ENCODE peak calls at places on chromosomes 1 and 21, in five cellular contexts. One of them, this sample, is unnamed.

GRCh38 chr1:81044708-81045107 is 756.0 kb upstream of the ADGRL2 start:
- DNase-seq in heart right ventricle: peak
- DNase-seq in spleen: no peak
- DNase-seq in adrenal gland: no peak
- DNase-seq in SJSA1: no peak
- DNase-seq in this sample: no peak

GRCh38 chr21:36803801-36804452 is 105.0 kb downstream of the SIM2 start:
- DNase-seq in heart right ventricle: no peak
- DNase-seq in spleen: no peak
- DNase-seq in adrenal gland: no peak
- DNase-seq in SJSA1: no peak
- DNase-seq in this sample: no peak

GRCh38 chr1:93694039-93694438 is 12.4 kb upstream of the BCAR3 start:
- DNase-seq in heart right ventricle: no peak
- DNase-seq in spleen: no peak
- DNase-seq in adrenal gland: no peak
- DNase-seq in SJSA1: peak
- DNase-seq in this sample: no peak

GRCh38 chr21:15034126-15034848 is 30.5 kb downstream of the NRIP1 start:
- DNase-seq in heart right ventricle: no peak
- DNase-seq in spleen: no peak
- DNase-seq in adrenal gland: no peak
- DNase-seq in SJSA1: peak
- DNase-seq in this sample: no peak

GRCh38 chr1:43147625-43148319 is 24.3 kb downstream of the EBNA1BP2 start:
- DNase-seq in heart right ventricle: peak
- DNase-seq in spleen: no peak
- DNase-seq in adrenal gland: peak
- DNase-seq in SJSA1: peak
- DNase-seq in this sample: peak

GRCh38 chr1:4170953-4171352 is 270.9 kb upstream of the C1orf174 start:
- DNase-seq in heart right ventricle: no peak
- DNase-seq in spleen: peak
- DNase-seq in adrenal gland: no peak
- DNase-seq in SJSA1: no peak
- DNase-seq in this sample: no peak

GRCh38 chr21:45278156-45278911 is 9.4 kb downstream of the POFUT2 start:
- DNase-seq in heart right ventricle: no peak
- DNase-seq in spleen: peak
- DNase-seq in adrenal gland: no peak
- DNase-seq in SJSA1: no peak
- DNase-seq in this sample: no peak

GRCh38 chr1:89808429-89809117 is 12.3 kb upstream of the LRRC8D start:
- DNase-seq in heart right ventricle: no peak
- DNase-seq in spleen: no peak
- DNase-seq in adrenal gland: no peak
- DNase-seq in SJSA1: peak
- DNase-seq in this sample: no peak

GRCh38 chr1:38700077-38700470 is 159.5 kb downstream of the RRAGC start:
- DNase-seq in heart right ventricle: no peak
- DNase-seq in spleen: no peak
- DNase-seq in adrenal gland: no peak
- DNase-seq in SJSA1: no peak
- DNase-seq in this sample: no peak

GRCh38 chr1:246727594-246727993 is 3.4 kb downstream of the SCCPDH start:
- DNase-seq in heart right ventricle: no peak
- DNase-seq in spleen: no peak
- DNase-seq in adrenal gland: no peak
- DNase-seq in SJSA1: no peak
- DNase-seq in this sample: no peak

GRCh38 chr1:44803312-44804095 is 3.3 kb downstream of the PLK3 start:
- DNase-seq in heart right ventricle: no peak
- DNase-seq in spleen: peak
- DNase-seq in adrenal gland: peak
- DNase-seq in SJSA1: no peak
- DNase-seq in this sample: no peak

GRCh38 chr1:11358991-11359390 is 86.0 kb downstream of the UBIAD1 start:
- DNase-seq in heart right ventricle: no peak
- DNase-seq in spleen: no peak
- DNase-seq in adrenal gland: no peak
- DNase-seq in SJSA1: no peak
- DNase-seq in this sample: no peak

DNA sequence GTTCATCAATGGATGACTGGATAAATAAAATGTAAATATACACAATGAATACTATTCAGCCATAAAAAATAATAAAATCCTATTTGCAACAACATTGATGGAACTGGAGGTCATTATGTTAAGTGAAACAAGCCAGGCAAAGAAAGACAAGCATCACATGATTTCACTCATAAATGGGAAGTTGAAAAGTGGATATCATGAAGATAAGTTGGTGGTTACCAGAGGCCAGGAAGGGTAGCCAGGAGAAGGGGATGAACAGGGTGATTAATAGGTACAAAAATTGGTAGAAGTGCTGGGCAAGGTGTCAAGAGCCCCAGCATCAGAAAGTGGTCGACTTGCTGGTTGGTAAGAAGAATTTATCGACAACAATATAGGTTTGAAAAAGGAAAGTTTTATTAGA is 1.3 kb upstream of the PARK7 start:
- DNase-seq in heart right ventricle: no peak
- DNase-seq in spleen: no peak
- DNase-seq in adrenal gland: no peak
- DNase-seq in SJSA1: no peak
- DNase-seq in this sample: no peak
- H3K27ac ChIP-seq in heart right ventricle: peak
- H3K27ac ChIP-seq in spleen: no peak
- H3K27ac ChIP-seq in adrenal gland: peak
- H3K27ac ChIP-seq in SJSA1: no peak
- H3K27ac ChIP-seq in this sample: no peak

GRCh38 chr1:25482211-25482610 is 51.5 kb downstream of the MACO1 start:
- DNase-seq in heart right ventricle: no peak
- DNase-seq in spleen: no peak
- DNase-seq in adrenal gland: no peak
- DNase-seq in SJSA1: no peak
- DNase-seq in this sample: no peak

GRCh38 chr1:25484533-25484932 is 53.8 kb downstream of the MACO1 start:
- DNase-seq in heart right ventricle: no peak
- DNase-seq in spleen: no peak
- DNase-seq in adrenal gland: no peak
- DNase-seq in SJSA1: no peak
- DNase-seq in this sample: no peak

GRCh38 chr1:25484096-25484495 is 53.4 kb downstream of the MACO1 start:
- DNase-seq in heart right ventricle: peak
- DNase-seq in spleen: no peak
- DNase-seq in adrenal gland: peak
- DNase-seq in SJSA1: no peak
- DNase-seq in this sample: peak

GRCh38 chr1:25478633-25479032 is 47.9 kb downstream of the MACO1 start:
- DNase-seq in heart right ventricle: no peak
- DNase-seq in spleen: no peak
- DNase-seq in adrenal gland: no peak
- DNase-seq in SJSA1: no peak
- DNase-seq in this sample: no peak

DNA sequence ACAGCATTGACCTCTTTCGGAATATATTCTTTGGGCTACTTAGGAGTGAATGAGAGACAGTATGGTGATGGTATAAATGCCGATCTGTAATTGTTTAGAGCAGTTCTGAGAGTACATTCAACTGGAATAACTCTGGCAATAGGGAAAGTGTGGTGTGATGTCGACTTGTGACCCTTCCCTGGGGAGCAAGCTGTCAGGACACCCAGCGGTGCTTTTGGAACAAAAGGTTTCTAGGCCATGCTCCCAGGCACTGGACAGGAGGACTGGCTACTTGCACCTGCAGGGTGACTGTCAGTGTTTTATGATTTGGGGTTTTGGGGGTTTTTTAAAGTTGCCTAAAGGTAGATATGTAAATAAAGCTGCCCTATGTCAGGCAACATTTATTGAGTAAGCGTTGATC is 50.9 kb downstream of the MACO1 start:
- DNase-seq in heart right ventricle: no peak
- DNase-seq in spleen: no peak
- DNase-seq in adrenal gland: no peak
- DNase-seq in SJSA1: no peak
- DNase-seq in this sample: no peak
- H3K27ac ChIP-seq in heart right ventricle: peak
- H3K27ac ChIP-seq in spleen: no peak
- H3K27ac ChIP-seq in adrenal gland: peak
- H3K27ac ChIP-seq in SJSA1: no peak
- H3K27ac ChIP-seq in this sample: no peak

GRCh38 chr1:164753521-164754077 is 194.6 kb downstream of the PBX1 start:
- DNase-seq in heart right ventricle: no peak
- DNase-seq in spleen: no peak
- DNase-seq in adrenal gland: no peak
- DNase-seq in SJSA1: no peak
- DNase-seq in this sample: no peak

GRCh38 chr1:164756741-164757140 is 197.8 kb downstream of the PBX1 start:
- DNase-seq in heart right ventricle: no peak
- DNase-seq in spleen: no peak
- DNase-seq in adrenal gland: no peak
- DNase-seq in SJSA1: no peak
- DNase-seq in this sample: no peak

GRCh38 chr1:164757627-164758026 is 198.6 kb downstream of the PBX1 start:
- DNase-seq in heart right ventricle: no peak
- DNase-seq in spleen: no peak
- DNase-seq in adrenal gland: no peak
- DNase-seq in SJSA1: no peak
- DNase-seq in this sample: no peak

GRCh38 chr1:164754088-164754600 is 195.2 kb downstream of the PBX1 start:
- DNase-seq in heart right ventricle: peak
- DNase-seq in spleen: no peak
- DNase-seq in adrenal gland: no peak
- DNase-seq in SJSA1: no peak
- DNase-seq in this sample: no peak

GRCh38 chr1:164755674-164756073 is 196.7 kb downstream of the PBX1 start:
- DNase-seq in heart right ventricle: no peak
- DNase-seq in spleen: no peak
- DNase-seq in adrenal gland: no peak
- DNase-seq in SJSA1: no peak
- DNase-seq in this sample: no peak
- H3K27ac ChIP-seq in heart right ventricle: peak
- H3K27ac ChIP-seq in spleen: no peak
- H3K27ac ChIP-seq in adrenal gland: peak
- H3K27ac ChIP-seq in SJSA1: no peak
- H3K27ac ChIP-seq in this sample: no peak

GRCh38 chr1:207882692-207883091 is 28.2 kb downstream of the CD34 start:
- DNase-seq in heart right ventricle: no peak
- DNase-seq in spleen: no peak
- DNase-seq in adrenal gland: no peak
- DNase-seq in SJSA1: no peak
- DNase-seq in this sample: no peak

GRCh38 chr1:207883104-207883651 is 27.7 kb downstream of the CD34 start:
- DNase-seq in heart right ventricle: no peak
- DNase-seq in spleen: no peak
- DNase-seq in adrenal gland: no peak
- DNase-seq in SJSA1: no peak
- DNase-seq in this sample: no peak

GRCh38 chr1:207885129-207886032 is 25.5 kb downstream of the CD34 start:
- DNase-seq in heart right ventricle: peak
- DNase-seq in spleen: peak
- DNase-seq in adrenal gland: peak
- DNase-seq in SJSA1: peak
- DNase-seq in this sample: peak

GRCh38 chr1:207884276-207885029 is 26.5 kb downstream of the CD34 start:
- DNase-seq in heart right ventricle: no peak
- DNase-seq in spleen: no peak
- DNase-seq in adrenal gland: no peak
- DNase-seq in SJSA1: no peak
- DNase-seq in this sample: no peak

DNA sequence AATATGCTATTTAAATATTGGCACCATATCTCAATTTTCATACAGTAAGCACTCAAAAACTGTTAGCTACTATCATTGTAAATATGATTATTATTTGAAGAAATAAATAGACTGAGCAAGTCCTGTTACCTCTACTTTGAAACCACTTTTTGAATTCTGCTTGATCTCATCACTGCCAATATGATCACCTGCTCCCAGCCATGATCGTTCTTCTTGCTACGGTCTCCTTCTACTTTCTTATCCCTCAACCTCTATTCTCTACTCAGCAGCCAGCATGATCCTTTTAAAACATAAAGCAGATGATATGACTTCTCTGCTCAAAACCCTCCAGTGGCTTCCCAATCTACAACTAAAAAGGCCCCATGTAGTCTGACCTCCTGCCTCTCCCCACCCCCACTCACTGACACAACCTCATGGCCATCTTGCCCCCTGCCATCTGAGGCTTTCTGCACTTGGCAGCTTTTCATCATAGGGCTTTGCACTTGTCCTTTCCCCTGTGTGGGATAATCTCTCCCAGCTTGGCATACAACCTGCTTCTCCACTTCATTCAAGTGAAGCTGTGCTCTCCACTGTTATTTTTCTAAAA is 27.2 kb downstream of the CD34 start:
- DNase-seq in heart right ventricle: no peak
- DNase-seq in spleen: no peak
- DNase-seq in adrenal gland: no peak
- DNase-seq in SJSA1: no peak
- DNase-seq in this sample: no peak
- H3K27ac ChIP-seq in heart right ventricle: peak
- H3K27ac ChIP-seq in spleen: peak
- H3K27ac ChIP-seq in adrenal gland: peak
- H3K27ac ChIP-seq in SJSA1: no peak
- H3K27ac ChIP-seq in this sample: no peak

GRCh38 chr1:212651521-212651920 is 43.0 kb downstream of the ATF3 start:
- DNase-seq in heart right ventricle: no peak
- DNase-seq in spleen: no peak
- DNase-seq in adrenal gland: no peak
- DNase-seq in SJSA1: no peak
- DNase-seq in this sample: no peak
- H3K27ac ChIP-seq in heart right ventricle: no peak
- H3K27ac ChIP-seq in spleen: no peak
- H3K27ac ChIP-seq in adrenal gland: peak
- H3K27ac ChIP-seq in SJSA1: no peak
- H3K27ac ChIP-seq in this sample: no peak

GRCh38 chr1:222644649-222645005 is 26.7 kb downstream of the MIA3 start:
- DNase-seq in heart right ventricle: no peak
- DNase-seq in spleen: no peak
- DNase-seq in adrenal gland: no peak
- DNase-seq in SJSA1: no peak
- DNase-seq in this sample: no peak
- H3K27ac ChIP-seq in heart right ventricle: peak
- H3K27ac ChIP-seq in spleen: peak
- H3K27ac ChIP-seq in adrenal gland: peak
- H3K27ac ChIP-seq in SJSA1: peak
- H3K27ac ChIP-seq in this sample: peak

GRCh38 chr1:232014941-232015340 is 388.4 kb downstream of the DISC1 start:
- DNase-seq in heart right ventricle: no peak
- DNase-seq in spleen: no peak
- DNase-seq in adrenal gland: no peak
- DNase-seq in SJSA1: no peak
- DNase-seq in this sample: no peak
- H3K27ac ChIP-seq in heart right ventricle: no peak
- H3K27ac ChIP-seq in spleen: no peak
- H3K27ac ChIP-seq in adrenal gland: no peak
- H3K27ac ChIP-seq in SJSA1: no peak
- H3K27ac ChIP-seq in this sample: no peak

GRCh38 chr1:204426035-204426436 is 14.4 kb upstream of the PPP1R15B start:
- DNase-seq in heart right ventricle: no peak
- DNase-seq in spleen: no peak
- DNase-seq in adrenal gland: peak
- DNase-seq in SJSA1: no peak
- DNase-seq in this sample: no peak
- H3K27ac ChIP-seq in heart right ventricle: no peak
- H3K27ac ChIP-seq in spleen: no peak
- H3K27ac ChIP-seq in adrenal gland: peak
- H3K27ac ChIP-seq in SJSA1: no peak
- H3K27ac ChIP-seq in this sample: no peak